ENCODE peak calls at places on chromosomes 13 and 19, in four cellular contexts. X is GM12878, U is K562, H is HepG2. Y is an unnamed sample.

GRCh38 chr19:42081584-42082258 is 5.8 kb downstream of the ZNF574 start:
- DNase-seq in X (no peak), U (no peak), H (peak; percentile 57), Y (peak; percentile 48)

GRCh38 chr13:107233541-107233940 is 665.6 kb upstream of the ARGLU1 start:
- DNase-seq in X (no peak), U (no peak), H (no peak), Y (no peak)

GRCh38 chr19:18967358-18968146 is 26.5 kb upstream of the HOMER3 start:
- DNase-seq in X (no peak), U (no peak), H (no peak), Y (no peak)

GRCh38 chr13:32984857-32985626 is 31.2 kb upstream of the KL start:
- DNase-seq in X (no peak), U (no peak), H (no peak), Y (no peak)

GRCh38 chr13:43331676-43332075 is 308.3 kb downstream of the DNAJC15 start:
- DNase-seq in X (no peak), U (no peak), H (no peak), Y (no peak)

GRCh38 chr19:14770136-14770535 is 8.2 kb downstream of the ADGRE2 start:
- DNase-seq in X (no peak), U (no peak), H (no peak), Y (no peak)

GRCh38 chr13:110869231-110869804 is 45.6 kb downstream of the ANKRD10 start:
- DNase-seq in X (no peak), U (peak; percentile 30), H (no peak), Y (no peak)

GRCh38 chr13:95643471-95643813 is 1.1 kb downstream of the DZIP1 start:
- DNase-seq in X (no peak), U (no peak), H (peak; percentile 6), Y (peak; percentile 10)

GRCh38 chr13:40445557-40445990 is 220.9 kb downstream of the FOXO1 start:
- DNase-seq in X (peak; percentile 99), U (no peak), H (no peak), Y (no peak)

GRCh38 chr19:7849631-7850428 is 19.8 kb downstream of the EVI5L start:
- DNase-seq in X (no peak), U (no peak), H (no peak), Y (no peak)

GRCh38 chr13:83531022-83531421 is 351.3 kb downstream of the SLITRK1 start:
- DNase-seq in X (no peak), U (no peak), H (no peak), Y (no peak)

GRCh38 chr19:44887648-44888047 is 3.4 kb upstream of the TOMM40 start:
- DNase-seq in X (no peak), U (no peak), H (no peak), Y (no peak)

GRCh38 chr19:44892932-44893331 is 1.9 kb downstream of the TOMM40 start:
- DNase-seq in X (no peak), U (no peak), H (no peak), Y (no peak)

GRCh38 chr19:44889830-44890365 is 1.2 kb upstream of the TOMM40 start:
- DNase-seq in X (no peak), U (no peak), H (peak; percentile 42), Y (no peak)

GRCh38 chr19:44891016-44891882 is at the start of gene TOMM40:
- DNase-seq in X (no peak), U (no peak), H (peak; percentile 99), Y (no peak)

GRCh38 chr19:44890366-44891015 is 563 bp upstream of the TOMM40 start:
- DNase-seq in X (peak; percentile 100), U (peak; percentile 93), H (peak; percentile 100), Y (peak; percentile 96)
- TF ChIP-seq FOXK2 in X (peak; percentile 38), U (peak; percentile 89), H (peak; percentile 74), Y (no peak)

DNA sequence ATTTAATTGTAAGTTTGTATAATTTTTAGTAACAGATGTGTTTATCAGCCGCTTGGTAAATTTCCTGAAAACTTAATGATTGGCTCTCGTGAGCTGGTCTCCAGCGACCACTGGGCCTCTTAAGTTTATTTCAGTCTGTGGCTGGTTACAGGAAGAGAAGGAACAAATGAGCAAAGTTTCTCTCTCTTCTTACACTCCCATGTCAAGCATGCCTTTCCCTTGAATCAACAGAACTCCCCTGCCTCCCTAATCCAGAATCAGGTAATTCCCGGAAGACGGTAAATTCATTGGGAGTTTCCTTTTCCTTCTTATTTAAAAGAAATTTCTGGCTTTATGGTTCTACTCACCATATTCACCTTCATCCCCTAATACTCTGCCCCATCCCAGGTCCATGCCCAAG is 52.5 kb upstream of the POMP start:
- DNase-seq in X (no peak), U (no peak), H (no peak), Y (no peak)
- TF ChIP-seq FOXM1 in X (no peak), U (no peak), H (no peak), Y (no peak)

DNA sequence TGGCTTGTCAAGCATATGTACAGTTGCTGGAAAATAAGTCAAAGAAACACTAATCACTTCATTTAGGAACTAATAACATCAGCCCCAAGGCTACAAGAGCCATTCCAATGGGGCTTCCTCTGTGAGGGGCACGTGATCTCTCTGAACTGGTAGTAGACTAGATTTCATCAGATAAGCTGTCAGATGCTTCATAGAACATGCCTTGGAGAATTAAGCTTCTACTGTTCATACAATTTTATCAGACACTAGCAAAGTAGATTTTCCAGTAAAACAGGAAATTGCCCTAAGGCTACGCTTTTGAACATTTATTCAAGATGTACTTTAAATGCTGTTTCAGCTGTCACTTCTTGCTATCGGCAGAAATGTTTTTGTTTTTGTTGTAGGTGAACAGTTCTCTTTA is 107.7 kb downstream of the EDNRB start:
- DNase-seq in X (no peak), U (no peak), H (no peak), Y (no peak)
- TF ChIP-seq FOXK2 in X (no peak), U (no peak), H (no peak), Y (no peak)

DNA sequence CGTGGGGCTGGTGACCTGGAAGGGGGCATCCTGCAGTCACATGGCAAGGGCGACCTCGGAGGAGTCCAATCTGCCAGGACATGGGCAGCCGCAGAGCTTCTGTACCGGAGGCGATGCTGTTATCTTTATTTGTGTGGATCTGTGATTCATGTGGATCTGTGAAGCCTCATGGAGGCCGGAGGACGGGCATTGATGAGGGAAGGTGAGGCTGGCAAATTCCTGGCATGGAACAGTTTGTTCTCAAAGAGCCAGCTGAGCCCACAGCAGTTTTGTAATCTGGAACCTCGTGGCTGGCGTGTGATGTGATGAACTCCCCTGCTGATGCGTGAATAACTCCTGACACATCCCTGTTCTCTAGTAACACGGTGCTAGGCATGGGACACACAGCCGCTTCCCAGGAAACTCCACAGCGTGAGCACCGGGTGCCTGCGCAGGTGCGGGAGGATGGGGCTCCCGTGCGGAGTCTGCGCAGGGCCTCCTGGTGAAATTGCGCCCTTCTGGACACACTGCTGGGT is 40.4 kb downstream of the ATP11A start:
- DNase-seq in X (no peak), U (no peak), H (no peak), Y (no peak)
- TF ChIP-seq FOXM1 in X (no peak), U (no peak), H (no peak), Y (no peak)

GRCh38 chr19:15936950-15937349 is 2.6 kb upstream of the CYP4F11 start:
- DNase-seq in X (no peak), U (no peak), H (no peak), Y (no peak)

GRCh38 chr19:15937771-15938170 is 3.4 kb upstream of the CYP4F11 start:
- DNase-seq in X (no peak), U (no peak), H (no peak), Y (no peak)

GRCh38 chr19:15935167-15935702 is 906 bp upstream of the CYP4F11 start:
- DNase-seq in X (no peak), U (no peak), H (peak; percentile 39), Y (no peak)

GRCh38 chr19:15936173-15936572 is 1.8 kb upstream of the CYP4F11 start:
- DNase-seq in X (no peak), U (no peak), H (no peak), Y (no peak)

DNA sequence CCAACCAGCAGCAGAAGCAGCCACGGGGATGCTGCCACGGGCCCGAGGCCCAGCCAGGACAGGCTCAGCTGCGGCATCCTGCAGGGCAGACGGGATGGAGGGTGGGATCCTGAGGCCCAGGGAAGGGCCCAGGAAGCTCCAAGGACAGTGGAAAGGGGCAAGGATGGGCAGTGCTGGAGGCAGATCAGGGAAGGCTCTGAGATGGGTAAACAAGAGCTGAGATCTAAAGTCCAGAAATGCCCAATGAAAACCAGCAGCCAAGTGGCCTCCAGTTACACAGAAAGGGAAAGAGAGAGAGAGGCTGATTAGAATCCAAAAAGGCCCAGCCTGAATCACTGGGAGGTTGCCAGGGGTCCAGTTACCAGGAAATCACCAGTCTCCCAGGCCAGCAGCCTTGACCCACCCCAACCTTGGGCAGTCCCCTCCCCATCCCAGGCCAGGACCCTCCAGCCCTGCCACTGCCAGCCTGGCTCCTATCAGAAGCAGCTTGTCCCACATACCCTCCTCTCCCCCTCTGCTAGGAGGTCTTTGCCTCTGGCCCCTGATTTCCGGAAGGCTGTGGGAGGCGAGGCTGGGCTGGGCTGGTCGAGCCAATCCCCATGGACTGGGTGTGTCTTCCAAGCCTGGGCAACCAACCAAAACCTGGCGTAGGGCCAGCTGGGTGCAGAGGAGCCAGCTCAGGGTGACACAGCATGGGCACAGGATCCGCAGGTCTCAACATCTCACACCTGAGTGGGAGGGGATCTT is at the start of gene CYP4F11:
- DNase-seq in X (no peak), U (no peak), H (peak; percentile 87), Y (no peak)
- TF ChIP-seq FOXK2 in X (no peak), U (no peak), H (peak; percentile 41), Y (no peak)

GRCh38 chr19:35756373-35757230 is at the start of gene HSPB6:
- DNase-seq in X (no peak), U (no peak), H (no peak), Y (no peak)
- TF ChIP-seq FOXM1 in X (no peak), U (no peak), H (no peak), Y (no peak)